ENCODE peak calls at places on chromosomes 3 and 15, in six cellular contexts. J is skeletal muscle cell; N is CD4-positive, alpha-beta memory T cell; K is cardiac fibroblast; I is AG10803; H is choroid plexus epithelial cell. S is an unnamed sample.

GRCh38 chr15:70863450-70864218 is 9.7 kb upstream of the LARP6 start:
- DNase-seq in J (peak; percentile 66), N (no peak), K (peak; percentile 86), I (peak; percentile 79), H (peak; percentile 90), S (peak; percentile 94)

GRCh38 chr3:11246663-11246970 is 25.6 kb upstream of the ATG7 start:
- DNase-seq in J (no peak), N (no peak), K (no peak), I (no peak), H (no peak), S (peak; percentile 46)

GRCh38 chr3:112499328-112499727 is at the start of gene BTLA:
- DNase-seq in J (no peak), N (peak; percentile 42), K (no peak), I (no peak), H (no peak), S (no peak)

GRCh38 chr15:80991446-80991845 is 1.8 kb upstream of the MESD start:
- DNase-seq in J (no peak), N (no peak), K (peak; percentile 93), I (peak; percentile 75), H (peak; percentile 72), S (peak; percentile 17)

GRCh38 chr3:174202561-174202960 is 656.6 kb upstream of the NAALADL2 start:
- DNase-seq in J (no peak), N (no peak), K (peak; percentile 53), I (peak; percentile 41), H (peak; percentile 7), S (peak; percentile 60)

GRCh38 chr3:172449468-172450149 is 1.4 kb upstream of the GHSR start:
- DNase-seq in J (no peak), N (no peak), K (peak; percentile 41), I (peak; percentile 9), H (peak; percentile 37), S (no peak)

GRCh38 chr3:52053307-52054304 is 2.8 kb downstream of the DUSP7 start:
- DNase-seq in J (no peak), N (peak; percentile 28), K (peak; percentile 61), I (no peak), H (peak; percentile 64), S (peak; percentile 49)

GRCh38 chr15:50968353-50968752 is 59.9 kb downstream of the AP4E1 start:
- DNase-seq in J (no peak), N (no peak), K (peak; percentile 75), I (peak; percentile 22), H (peak; percentile 12), S (peak; percentile 55)

GRCh38 chr3:142958707-142959106 is 4.8 kb downstream of the PAQR9 start:
- DNase-seq in J (no peak), N (no peak), K (peak; percentile 72), I (peak; percentile 35), H (peak; percentile 48), S (peak; percentile 88)

GRCh38 chr15:99305761-99306505 is 54.7 kb downstream of the LRRC28 start:
- DNase-seq in J (peak; percentile 89), N (no peak), K (peak; percentile 78), I (peak; percentile 69), H (peak; percentile 88), S (peak; percentile 65)

GRCh38 chr15:85727068-85727467 is 67.7 kb downstream of the KLHL25 start:
- DNase-seq in J (no peak), N (no peak), K (peak; percentile 53), I (peak; percentile 86), H (peak; percentile 75), S (no peak)

GRCh38 chr15:79094611-79095021 is 4.0 kb upstream of the RASGRF1 start:
- DNase-seq in J (no peak), N (no peak), K (no peak), I (no peak), H (no peak), S (no peak)

GRCh38 chr3:28198161-28198560 is 43.3 kb upstream of the CMC1 start:
- DNase-seq in J (no peak), N (no peak), K (no peak), I (no peak), H (no peak), S (no peak)
- H3K4me3 ChIP-seq in J (no peak overlapping the region), N (no peak overlapping the region), K (no peak overlapping the region), I (no peak overlapping the region), H (no peak overlapping the region), S (no peak overlapping the region)

GRCh38 chr15:97652700-97653167 is 307.8 kb upstream of the ARRDC4 start:
- DNase-seq in J (no peak), N (no peak), K (no peak), I (no peak), H (no peak), S (no peak)
- H3K4me3 ChIP-seq in J (no peak overlapping the region), N (no peak overlapping the region), K (no peak overlapping the region), I (no peak overlapping the region), H (no peak overlapping the region), S (no peak overlapping the region)

GRCh38 chr15:66108483-66109270 is 144.9 kb downstream of the MEGF11 start:
- DNase-seq in J (no peak), N (no peak), K (no peak), I (no peak), H (no peak), S (no peak)

GRCh38 chr15:66103293-66103590 is 150.3 kb downstream of the MEGF11 start:
- DNase-seq in J (no peak), N (no peak), K (no peak), I (no peak), H (no peak), S (no peak)

GRCh38 chr15:66107070-66107469 is 146.5 kb downstream of the MEGF11 start:
- DNase-seq in J (no peak), N (no peak), K (no peak), I (no peak), H (no peak), S (no peak)

GRCh38 chr15:66102563-66103292 is 150.8 kb downstream of the MEGF11 start:
- DNase-seq in J (no peak), N (no peak), K (no peak), I (no peak), H (no peak), S (no peak)

DNA sequence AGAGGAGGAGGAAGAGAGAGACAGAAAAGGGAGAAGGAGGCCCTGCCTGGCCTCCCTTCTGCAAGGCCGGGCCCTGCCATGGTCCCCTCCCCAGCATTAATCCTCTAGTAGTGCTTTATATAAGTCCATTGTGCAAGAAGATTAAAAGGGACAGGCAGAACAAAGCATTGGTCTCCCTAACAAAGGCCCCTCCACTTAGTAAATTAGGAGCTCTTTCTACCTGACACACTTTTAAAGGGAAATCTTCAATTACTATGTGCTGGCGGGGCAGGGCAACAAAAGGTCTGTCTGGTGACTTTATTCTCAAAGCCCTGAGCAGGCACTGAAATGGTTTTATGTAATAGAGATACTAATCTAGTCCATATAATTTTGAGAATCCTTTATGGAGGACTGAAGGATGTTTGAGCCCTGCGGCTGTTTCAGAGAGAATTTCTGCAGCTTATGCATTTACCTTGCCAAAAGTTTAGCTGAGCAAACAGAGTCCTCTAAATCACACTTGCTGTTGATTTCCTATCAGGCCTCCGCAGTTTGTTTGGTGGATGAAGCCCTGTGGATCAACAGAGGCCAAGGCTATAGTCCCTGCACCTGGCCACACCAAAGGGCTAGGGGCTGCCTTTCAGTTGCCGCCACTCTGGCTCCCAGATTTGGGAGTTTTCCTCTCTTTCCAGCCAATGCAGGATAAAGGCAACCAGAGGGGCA is 148.1 kb downstream of the MEGF11 start:
- DNase-seq in J (no peak), N (no peak), K (no peak), I (no peak), H (no peak), S (no peak)
- H3K4me3 ChIP-seq in J (no peak overlapping the region), N (no peak overlapping the region), K (no peak overlapping the region), I (no peak overlapping the region), H (no peak overlapping the region), S (no peak overlapping the region)

GRCh38 chr15:38842991-38843610 is 278.5 kb upstream of the RASGRP1 start:
- DNase-seq in J (no peak), N (no peak), K (no peak), I (peak; percentile 81), H (peak; percentile 32), S (no peak)
- H3K4me3 ChIP-seq in J (no peak overlapping the region), N (no peak overlapping the region), K (no peak overlapping the region), I (no peak overlapping the region), H (no peak overlapping the region), S (no peak overlapping the region)

GRCh38 chr3:187571701-187572100 is 98.5 kb downstream of the SST start:
- DNase-seq in J (no peak), N (no peak), K (no peak), I (no peak), H (no peak), S (no peak)

GRCh38 chr3:187567026-187567425 is 103.2 kb downstream of the SST start:
- DNase-seq in J (no peak), N (no peak), K (peak; percentile 58), I (peak; percentile 82), H (peak; percentile 71), S (no peak)

GRCh38 chr3:187567741-187568140 is 102.5 kb downstream of the SST start:
- DNase-seq in J (no peak), N (no peak), K (peak; percentile 75), I (peak; percentile 94), H (peak; percentile 92), S (no peak)

GRCh38 chr3:187565701-187566100 is 104.5 kb downstream of the SST start:
- DNase-seq in J (no peak), N (no peak), K (no peak), I (no peak), H (no peak), S (no peak)

GRCh38 chr3:187568171-187568570 is 102.0 kb downstream of the SST start:
- DNase-seq in J (no peak), N (no peak), K (no peak), I (peak; percentile 74), H (no peak), S (no peak)
- H3K4me3 ChIP-seq in J (no peak overlapping the region), N (no peak overlapping the region), K (no peak overlapping the region), I (no peak overlapping the region), H (no peak overlapping the region), S (no peak overlapping the region)

DNA sequence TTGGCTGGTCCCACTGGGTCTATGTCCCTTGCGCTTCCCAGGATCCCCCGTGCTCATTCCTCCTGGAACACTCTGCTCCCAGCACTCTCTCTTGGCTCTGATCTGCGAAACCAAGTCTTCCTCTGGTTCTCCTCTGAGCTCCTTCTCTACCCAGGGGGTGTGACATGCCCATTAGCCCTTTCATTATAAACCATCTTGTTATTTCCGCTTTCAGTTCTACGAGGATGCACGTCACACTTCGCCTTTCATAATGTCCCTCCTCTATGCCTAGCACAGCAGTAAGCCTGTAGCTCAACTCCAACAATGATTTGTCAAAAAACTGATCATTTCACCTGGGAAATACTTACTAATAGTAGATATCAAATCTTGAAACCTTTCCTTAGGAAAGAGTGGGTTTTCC is 52.0 kb upstream of the RAD18 start:
- DNase-seq in J (no peak), N (no peak), K (no peak), I (no peak), H (no peak), S (no peak)
- H3K4me3 ChIP-seq in J (no peak overlapping the region), N (no peak overlapping the region), K (no peak overlapping the region), I (no peak overlapping the region), H (no peak overlapping the region), S (no peak overlapping the region)

GRCh38 chr15:92339361-92339760 is 54.3 kb upstream of the ST8SIA2 start:
- DNase-seq in J (no peak), N (no peak), K (no peak), I (no peak), H (no peak), S (no peak)
- H3K4me3 ChIP-seq in J (no peak overlapping the region), N (no peak overlapping the region), K (no peak overlapping the region), I (no peak overlapping the region), H (no peak overlapping the region), S (no peak overlapping the region)

GRCh38 chr15:49152552-49153337 is 2.7 kb downstream of the COPS2 start:
- DNase-seq in J (no peak), N (no peak), K (no peak), I (peak; percentile 47), H (no peak), S (no peak)
- H3K4me3 ChIP-seq in J (no peak overlapping the region), N (no peak overlapping the region), K (no peak overlapping the region), I (no peak overlapping the region), H (no peak overlapping the region), S (peak overlapping the region; percentile 100)

GRCh38 chr3:94064243-94064642 is 1.4 kb downstream of the NSUN3 start:
- DNase-seq in J (no peak), N (no peak), K (no peak), I (no peak), H (no peak), S (no peak)
- H3K4me3 ChIP-seq in J (no peak overlapping the region), N (no peak overlapping the region), K (no peak overlapping the region), I (no peak overlapping the region), H (no peak overlapping the region), S (peak overlapping the region; percentile 91)